ENCODE peak calls at places on chromosomes 5 and 9, in four cellular contexts. One of them, this sample, is unnamed.

GRCh38 chr9:12463641-12464040 is 229.5 kb upstream of the TYRP1 start:
- DNase-seq in H9: no peak
- DNase-seq in H1: no peak
- DNase-seq in IMR-90: no peak
- DNase-seq in this sample: peak; percentile 86

GRCh38 chr9:37438359-37438758 is 15.9 kb downstream of the GRHPR start:
- DNase-seq in H9: no peak
- DNase-seq in H1: no peak
- DNase-seq in IMR-90: no peak
- DNase-seq in this sample: no peak

GRCh38 chr5:66620711-66621110 is 24.5 kb downstream of the MAST4 start:
- DNase-seq in H9: no peak
- DNase-seq in H1: no peak
- DNase-seq in IMR-90: no peak
- DNase-seq in this sample: no peak

GRCh38 chr9:93673271-93673843 is 97.0 kb downstream of the PHF2 start:
- DNase-seq in H9: peak; percentile 18
- DNase-seq in H1: no peak
- DNase-seq in IMR-90: no peak
- DNase-seq in this sample: no peak

GRCh38 chr5:140111043-140111858 is 2.7 kb upstream of the PURA start:
- DNase-seq in H9: peak; percentile 74
- DNase-seq in H1: no peak
- DNase-seq in IMR-90: no peak
- DNase-seq in this sample: peak; percentile 66

GRCh38 chr9:75071530-75072122 is 16.3 kb downstream of the NMRK1 start:
- DNase-seq in H9: peak; percentile 43
- DNase-seq in H1: no peak
- DNase-seq in IMR-90: no peak
- DNase-seq in this sample: peak; percentile 37

GRCh38 chr9:100084734-100085133 is 14.1 kb downstream of the ERP44 start:
- DNase-seq in H9: no peak
- DNase-seq in H1: no peak
- DNase-seq in IMR-90: no peak
- DNase-seq in this sample: no peak

GRCh38 chr9:82184524-82184923 is 196.0 kb downstream of the SPATA31D1 start:
- DNase-seq in H9: no peak
- DNase-seq in H1: no peak
- DNase-seq in IMR-90: no peak
- DNase-seq in this sample: no peak

GRCh38 chr5:131747180-131748105 is 49.4 kb downstream of the FNIP1 start:
- DNase-seq in H9: no peak
- DNase-seq in H1: no peak
- DNase-seq in IMR-90: peak; percentile 48
- DNase-seq in this sample: no peak

GRCh38 chr9:90085633-90086032 is 480.8 kb downstream of the GADD45G start:
- DNase-seq in H9: no peak
- DNase-seq in H1: no peak
- DNase-seq in IMR-90: no peak
- DNase-seq in this sample: no peak

GRCh38 chr9:83312543-83312942 is 225.7 kb downstream of the FRMD3 start:
- DNase-seq in H9: peak; percentile 57
- DNase-seq in H1: no peak
- DNase-seq in IMR-90: no peak
- DNase-seq in this sample: no peak

GRCh38 chr9:8660383-8660782 is 860.8 kb upstream of the DMAC1 start:
- DNase-seq in H9: no peak
- DNase-seq in H1: no peak
- DNase-seq in IMR-90: no peak
- DNase-seq in this sample: no peak

GRCh38 chr5:179700401-179700918 is 1.7 kb downstream of the CANX start:
- DNase-seq in H9: no peak
- DNase-seq in H1: no peak
- DNase-seq in IMR-90: peak; percentile 14
- DNase-seq in this sample: peak; percentile 31

GRCh38 chr9:124849801-124850200 is 3.5 kb upstream of the WDR38 start:
- DNase-seq in H9: no peak
- DNase-seq in H1: no peak
- DNase-seq in IMR-90: peak; percentile 82
- DNase-seq in this sample: no peak

GRCh38 chr9:96004384-96004783 is 128.9 kb downstream of the ERCC6L2 start:
- DNase-seq in H9: no peak
- DNase-seq in H1: no peak
- DNase-seq in IMR-90: no peak
- DNase-seq in this sample: no peak

GRCh38 chr5:88944751-88945507 is 61.9 kb upstream of the MEF2C start:
- DNase-seq in H9: no peak
- DNase-seq in H1: no peak
- DNase-seq in IMR-90: peak; percentile 49
- DNase-seq in this sample: no peak

GRCh38 chr5:132688536-132689409 is 15.0 kb downstream of the IL4 start:
- DNase-seq in H9: no peak
- DNase-seq in H1: no peak
- DNase-seq in IMR-90: peak; percentile 23
- DNase-seq in this sample: no peak

GRCh38 chr5:43242196-43242595 is 50.2 kb downstream of the NIM1K start:
- DNase-seq in H9: no peak
- DNase-seq in H1: no peak
- DNase-seq in IMR-90: no peak
- DNase-seq in this sample: no peak

GRCh38 chr5:136040746-136041415 is 12.1 kb downstream of the TGFBI start:
- DNase-seq in H9: no peak
- DNase-seq in H1: no peak
- DNase-seq in IMR-90: no peak
- DNase-seq in this sample: no peak

GRCh38 chr9:125631391-125632085 is 75.5 kb downstream of the MAPKAP1 start:
- DNase-seq in H9: no peak
- DNase-seq in H1: no peak
- DNase-seq in IMR-90: peak; percentile 57
- DNase-seq in this sample: peak; percentile 65

GRCh38 chr5:113081881-113082546 is 105.4 kb downstream of the DCP2 start:
- DNase-seq in H9: no peak
- DNase-seq in H1: no peak
- DNase-seq in IMR-90: peak; percentile 80
- DNase-seq in this sample: no peak

GRCh38 chr5:149005077-149005892 is 57.6 kb downstream of the SH3TC2 start:
- DNase-seq in H9: no peak
- DNase-seq in H1: no peak
- DNase-seq in IMR-90: peak; percentile 66
- DNase-seq in this sample: no peak

GRCh38 chr5:372911-373709 is 51.6 kb downstream of the AHRR start:
- DNase-seq in H9: peak; percentile 46
- DNase-seq in H1: no peak
- DNase-seq in IMR-90: no peak
- DNase-seq in this sample: no peak

GRCh38 chr5:168347368-168347767 is 55.9 kb downstream of the WWC1 start:
- DNase-seq in H9: no peak
- DNase-seq in H1: no peak
- DNase-seq in IMR-90: no peak
- DNase-seq in this sample: no peak

GRCh38 chr5:143673676-143674468 is 138.1 kb upstream of the HMHB1 start:
- DNase-seq in H9: no peak
- DNase-seq in H1: no peak
- DNase-seq in IMR-90: no peak
- DNase-seq in this sample: no peak

GRCh38 chr5:170097934-170098333 is 7.8 kb upstream of the FOXI1 start:
- DNase-seq in H9: no peak
- DNase-seq in H1: no peak
- DNase-seq in IMR-90: no peak
- DNase-seq in this sample: peak; percentile 61

GRCh38 chr9:93010056-93010455 is 48.4 kb upstream of the SUSD3 start:
- DNase-seq in H9: peak; percentile 27
- DNase-seq in H1: no peak
- DNase-seq in IMR-90: no peak
- DNase-seq in this sample: no peak

GRCh38 chr9:93390953-93391515 is 60.5 kb upstream of the FAM120A start:
- DNase-seq in H9: no peak
- DNase-seq in H1: no peak
- DNase-seq in IMR-90: no peak
- DNase-seq in this sample: no peak

GRCh38 chr9:130689937-130690700 is 3.5 kb upstream of the EXOSC2 start:
- DNase-seq in H9: peak; percentile 89
- DNase-seq in H1: no peak
- DNase-seq in IMR-90: peak; percentile 94
- DNase-seq in this sample: peak; percentile 93
- H3K27ac ChIP-seq in H9: no peak overlapping the region
- H3K27ac ChIP-seq in H1: no peak overlapping the region
- H3K27ac ChIP-seq in IMR-90: peak overlapping the region; percentile 35
- H3K27ac ChIP-seq in this sample: no peak overlapping the region

GRCh38 chr5:71862661-71863060 is 143.6 kb downstream of the CARTPT start:
- DNase-seq in H9: no peak
- DNase-seq in H1: no peak
- DNase-seq in IMR-90: no peak
- DNase-seq in this sample: no peak
- H3K56ac ChIP-seq in H9: no peak overlapping the region
- H3K56ac ChIP-seq in H1: no peak overlapping the region
- H3K56ac ChIP-seq in IMR-90: no peak overlapping the region
- H3K56ac ChIP-seq in this sample: no peak overlapping the region

GRCh38 chr5:38401145-38401544 is 142.8 kb downstream of the EGFLAM start:
- DNase-seq in H9: no peak
- DNase-seq in H1: no peak
- DNase-seq in IMR-90: no peak
- DNase-seq in this sample: no peak
- H3K27ac ChIP-seq in H9: no peak overlapping the region
- H3K27ac ChIP-seq in H1: no peak overlapping the region
- H3K27ac ChIP-seq in IMR-90: no peak overlapping the region
- H3K27ac ChIP-seq in this sample: no peak overlapping the region

GRCh38 chr9:91963711-91964240 is 13.7 kb upstream of the ROR2 start:
- DNase-seq in H9: no peak
- DNase-seq in H1: no peak
- DNase-seq in IMR-90: no peak
- DNase-seq in this sample: no peak
- H3K56ac ChIP-seq in H9: no peak overlapping the region
- H3K56ac ChIP-seq in H1: no peak overlapping the region
- H3K56ac ChIP-seq in IMR-90: no peak overlapping the region
- H3K56ac ChIP-seq in this sample: no peak overlapping the region

GRCh38 chr9:136007276-136007675 is 46.1 kb upstream of the UBAC1 start:
- DNase-seq in H9: no peak
- DNase-seq in H1: no peak
- DNase-seq in IMR-90: peak; percentile 10
- DNase-seq in this sample: no peak
- H3K27ac ChIP-seq in H9: no peak overlapping the region
- H3K27ac ChIP-seq in H1: no peak overlapping the region
- H3K27ac ChIP-seq in IMR-90: no peak overlapping the region
- H3K27ac ChIP-seq in this sample: no peak overlapping the region

This sample was measured in mesendoderm.